ENCODE peak calls at places on chromosomes 1 and 21, in six cellular contexts. B is NCI-H460; E is neural progenitor cell; R is uterus; L is stimulated activated CD8-positive, alpha-beta memory T cell treated with anti-CD3 and anti-CD28 coated beads, Interleukin-7, amount 100 ng/mL, for 24 hours; I is mammary epithelial cell. Z is an unnamed sample.

GRCh38 chr1:90919900-90920299 is 101.9 kb downstream of the ZNF644 start:
- DNase-seq in R (no peak), B (no peak), L (no peak), E (no peak), I (peak; percentile 16), Z (no peak)

GRCh38 chr1:24735619-24736375 is 9.4 kb upstream of the CLIC4 start:
- DNase-seq in L (no peak), I (no peak), E (peak; percentile 61), R (peak; percentile 52), B (no peak), Z (no peak)

GRCh38 chr1:2547210-2548067 is 8.7 kb upstream of the TNFRSF14 start:
- DNase-seq in B (no peak), I (no peak), R (no peak), L (no peak), E (peak; percentile 49), Z (no peak)

GRCh38 chr1:156848461-156849150 is 10.3 kb downstream of the INSRR start:
- DNase-seq in I (peak; percentile 31), R (no peak), B (no peak), L (peak; percentile 47), E (peak; percentile 58), Z (no peak)

GRCh38 chr1:115182012-115182715 is 92.9 kb upstream of the TSPAN2 start:
- DNase-seq in E (no peak), L (no peak), R (no peak), B (no peak), I (peak; percentile 24), Z (no peak)

GRCh38 chr1:102099916-102100315 is 103.2 kb upstream of the OLFM3 start:
- DNase-seq in I (no peak), R (no peak), E (no peak), L (no peak), B (no peak), Z (no peak)

GRCh38 chr21:42493109-42494060 is 2.6 kb downstream of the RSPH1 start:
- DNase-seq in L (no peak), R (no peak), I (no peak), E (no peak), B (no peak), Z (no peak)

GRCh38 chr1:175072131-175072941 is 4.7 kb downstream of the TNN start:
- DNase-seq in I (peak; percentile 35), L (no peak), E (peak; percentile 9), B (no peak), R (peak; percentile 62), Z (peak; percentile 49)

GRCh38 chr1:199404976-199405375 is 622.5 kb upstream of the NR5A2 start:
- DNase-seq in B (no peak), L (no peak), R (no peak), E (no peak), I (no peak), Z (no peak)

GRCh38 chr1:185846672-185847440 is 112.7 kb downstream of the HMCN1 start:
- DNase-seq in B (no peak), L (no peak), R (no peak), E (no peak), I (peak; percentile 48), Z (no peak)

GRCh38 chr1:202860744-202861419 is 28.1 kb downstream of the RABIF start:
- DNase-seq in I (peak; percentile 74), E (peak; percentile 85), R (peak; percentile 33), L (peak; percentile 6), B (no peak), Z (no peak)

GRCh38 chr1:36641776-36642175 is 159.1 kb upstream of the CSF3R start:
- DNase-seq in L (no peak), E (no peak), I (no peak), R (no peak), B (no peak), Z (no peak)

GRCh38 chr1:72166426-72166825 is 115.9 kb downstream of the NEGR1 start:
- DNase-seq in B (no peak), L (no peak), R (no peak), E (no peak), I (no peak), Z (peak; percentile 36)

GRCh38 chr1:167511374-167511986 is 6.8 kb downstream of the CD247 start:
- DNase-seq in B (no peak), I (no peak), R (no peak), E (no peak), L (no peak), Z (no peak)

Z was measured in dermis microvascular lymphatic vessel endothelial cell.